ENCODE peak calls at places on chromosomes 6 and 20, in four cellular contexts. N is A549, I is endothelial cell of umbilical vein, H is WTC11. G is an unnamed sample.

GRCh38 chr6:105424177-105424783 is 21.4 kb upstream of the PREP start:
- DNase-seq in I (peak; percentile 79), H (peak; percentile 69), N (peak; percentile 53), G (peak; percentile 75)

GRCh38 chr6:29489286-29489685 is 1.5 kb upstream of the MAS1L start:
- DNase-seq in I (no peak), H (no peak), N (no peak), G (peak; percentile 13)

GRCh38 chr6:158131926-158132325 is 36.1 kb downstream of the SERAC1 start:
- DNase-seq in N (peak; percentile 50), I (peak; percentile 53), H (no peak), G (peak; percentile 72)

GRCh38 chr6:157859775-157860504 is 36.9 kb downstream of the SNX9 start:
- DNase-seq in H (no peak), N (no peak), I (peak; percentile 28), G (no peak)

GRCh38 chr6:89675949-89676753 is 37.6 kb upstream of the LYRM2 start:
- DNase-seq in H (no peak), N (no peak), I (no peak), G (no peak)

GRCh38 chr20:56800088-56800487 is 171.0 kb downstream of the TFAP2C start:
- DNase-seq in I (no peak), H (no peak), N (no peak), G (no peak)

GRCh38 chr6:20312581-20312980 is 89.1 kb upstream of the E2F3 start:
- DNase-seq in H (no peak), I (no peak), N (no peak), G (no peak)

GRCh38 chr6:148200302-148200701 is 142.3 kb upstream of the SASH1 start:
- DNase-seq in H (no peak), I (peak; percentile 12), N (no peak), G (no peak)

GRCh38 chr6:163837681-163838431 is 423.3 kb downstream of the QKI start:
- DNase-seq in N (no peak), H (no peak), I (no peak), G (no peak)

GRCh38 chr6:5936140-5936539 is 70.6 kb downstream of the NRN1 start:
- DNase-seq in H (no peak), N (no peak), I (no peak), G (no peak)

GRCh38 chr20:49160057-49160929 is 27.8 kb downstream of the STAU1 start:
- DNase-seq in N (no peak), H (no peak), I (no peak), G (no peak)

GRCh38 chr20:20489623-20490341 is 121.9 kb downstream of the INSM1 start:
- DNase-seq in H (no peak), I (no peak), N (no peak), G (no peak)

GRCh38 chr6:144006731-144007454 is 1.2 kb downstream of the PLAGL1 start:
- DNase-seq in I (peak; percentile 67), H (peak; percentile 13), N (peak; percentile 19), G (peak; percentile 24)

GRCh38 chr20:57698867-57699275 is 10.9 kb downstream of the PMEPA1 start:
- DNase-seq in N (peak; percentile 84), I (no peak), H (no peak), G (no peak)

GRCh38 chr6:75266716-75267291 is 17.8 kb downstream of the TMEM30A start:
- DNase-seq in N (peak; percentile 54), H (no peak), I (peak; percentile 75), G (peak; percentile 52)

GRCh38 chr6:153616506-153616905 is 422.5 kb upstream of the OPRM1 start:
- DNase-seq in N (no peak), H (peak; percentile 31), I (no peak), G (no peak)

GRCh38 chr6:328184-328670 is 35.9 kb downstream of the DUSP22 start:
- DNase-seq in N (no peak), H (no peak), I (peak; percentile 32), G (peak; percentile 75)

GRCh38 chr20:47784599-47785320 is 521 bp downstream of the SULF2 start:
- DNase-seq in I (peak; percentile 47), H (peak; percentile 44), N (peak; percentile 74), G (no peak)

GRCh38 chr6:131917318-131917717 is 33.9 kb downstream of the CCN2 start:
- DNase-seq in H (no peak), I (no peak), N (no peak), G (peak; percentile 23)

GRCh38 chr6:149354009-149354408 is 36.5 kb downstream of the TAB2 start:
- DNase-seq in H (no peak), I (no peak), N (no peak), G (no peak)

GRCh38 chr20:61251529-61252393 is at the start of gene CDH4:
- DNase-seq in H (peak; percentile 47), I (no peak), N (peak; percentile 45), G (no peak)

GRCh38 chr20:47362361-47363219 is 6.1 kb upstream of the ZMYND8 start:
- DNase-seq in I (no peak), H (no peak), N (no peak), G (peak; percentile 61)

GRCh38 chr6:157989541-157990289 is 8.1 kb downstream of the SYNJ2 start:
- DNase-seq in N (peak; percentile 50), I (peak; percentile 67), H (no peak), G (peak; percentile 41)

GRCh38 chr6:168582581-168582981 is 141.6 kb downstream of the SMOC2 start:
- DNase-seq in N (no peak), H (no peak), I (no peak), G (no peak)

GRCh38 chr20:26208296-26209091 is 511.8 kb upstream of the ZNF337 start:
- DNase-seq in H (peak; percentile 69), N (no peak), I (no peak), G (no peak)

GRCh38 chr20:63477944-63478343 is 5.5 kb upstream of the KCNQ2 start:
- DNase-seq in I (no peak), N (no peak), H (no peak), G (no peak)

DNA sequence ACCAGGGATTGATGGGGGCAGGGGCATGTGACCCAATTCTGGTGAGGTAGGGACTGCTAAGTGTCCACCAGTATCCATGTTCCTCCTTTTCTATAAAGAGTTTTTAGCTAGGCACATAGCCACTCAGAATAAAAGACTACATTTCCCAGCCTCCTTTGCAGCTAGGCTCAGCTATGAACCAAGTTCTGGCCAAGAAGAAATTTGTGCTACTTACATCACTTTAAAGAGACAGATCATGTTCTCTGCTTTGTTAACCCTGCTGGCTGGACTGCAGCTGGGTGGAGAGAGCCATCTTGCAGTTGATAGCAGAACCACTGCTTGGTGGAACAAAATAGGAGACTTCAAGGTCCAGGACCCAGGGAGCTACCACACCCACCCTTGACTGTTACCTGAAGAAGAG is 5.3 kb upstream of the CCM2L start:
- DNase-seq in N (peak; percentile 35), I (no peak), H (no peak), G (peak; percentile 52)
- TF ChIP-seq CTCF in N (no peak), I (no peak), H (no peak), G (no peak)

DNA sequence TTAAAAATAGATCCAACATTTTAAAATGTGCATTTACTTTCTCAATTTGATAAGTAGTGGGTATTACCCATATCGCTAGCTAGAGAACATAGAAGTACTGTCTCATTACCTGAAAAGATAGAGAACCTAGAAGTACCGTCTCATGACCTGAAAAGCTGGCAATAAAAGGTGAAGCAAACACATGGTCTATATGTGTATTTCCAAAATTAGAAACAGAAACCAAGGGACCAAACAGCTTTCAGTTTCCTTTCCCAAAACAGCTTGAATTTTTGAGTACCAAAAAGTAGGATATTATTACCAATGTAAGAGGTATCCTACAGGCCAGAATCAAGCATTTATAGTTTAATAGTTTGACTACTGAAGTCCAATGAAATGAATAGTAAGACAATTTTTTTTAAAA is 77.3 kb downstream of the KIF13A start:
- DNase-seq in N (no peak), I (no peak), H (no peak), G (peak; percentile 11)
- TF ChIP-seq MAX in N (no peak), I (no peak), H (no peak), G (no peak)

GRCh38 chr20:12207875-12208274 is 290.2 kb downstream of the BTBD3 start:
- DNase-seq in I (peak; percentile 49), N (peak; percentile 45), H (peak; percentile 56), G (peak; percentile 48)
- TF ChIP-seq CTCF in I (peak; percentile 62), N (no peak), H (peak; percentile 78), G (peak; percentile 75)

GRCh38 chr6:108652375-108652774 is 91.7 kb downstream of the FOXO3 start:
- DNase-seq in N (no peak), H (no peak), I (no peak), G (no peak)

GRCh38 chr6:108650325-108650724 is 89.6 kb downstream of the FOXO3 start:
- DNase-seq in H (no peak), N (no peak), I (no peak), G (peak; percentile 16)

GRCh38 chr6:108650781-108651180 is 90.1 kb downstream of the FOXO3 start:
- DNase-seq in H (no peak), I (no peak), N (no peak), G (peak; percentile 91)

GRCh38 chr6:108651287-108651686 is 90.6 kb downstream of the FOXO3 start:
- DNase-seq in N (no peak), I (no peak), H (no peak), G (no peak)

GRCh38 chr6:108651781-108652227 is 91.1 kb downstream of the FOXO3 start:
- DNase-seq in I (no peak), N (no peak), H (no peak), G (no peak)
- TF ChIP-seq MAX in I (no peak), N (no peak), H (no peak), G (no peak)